ENCODE peak calls at places on chromosomes 6 and 20, in seven cellular contexts. U, A, V, W, K, L and Q are unnamed samples. For H3K36me3, the result is how much of the 10 kb centered on the place peaks cover.

GRCh38 chr20:38165089-38165965 is at the start of gene TGM2:
- DNase-seq in W (peak), L (peak), A (peak), K (peak), V (no peak), U (peak), Q (peak)

GRCh38 chr6:156109713-156110112 is 654.1 kb upstream of the NOX3 start:
- DNase-seq in U (no peak), V (no peak), L (no peak), K (no peak), W (no peak), A (no peak), Q (no peak)

GRCh38 chr20:63296411-63297299 is 3.7 kb downstream of the COL20A1 start:
- DNase-seq in U (peak), L (no peak), A (no peak), K (no peak), W (no peak), V (no peak), Q (no peak)

GRCh38 chr20:19015890-19016465 is 196.5 kb upstream of the SLC24A3 start:
- DNase-seq in K (no peak), A (peak), U (no peak), L (no peak), W (no peak), V (no peak), Q (no peak)

GRCh38 chr6:73648166-73648565 is 5.6 kb downstream of the SLC17A5 start:
- DNase-seq in U (no peak), K (no peak), A (no peak), V (no peak), W (no peak), L (no peak), Q (no peak)

GRCh38 chr20:37376791-37377190 is 30.9 kb downstream of the SRC start:
- DNase-seq in U (no peak), A (peak), K (no peak), V (no peak), W (no peak), L (no peak), Q (no peak)

GRCh38 chr6:53811746-53812145 is 16.9 kb downstream of the LRRC1 start:
- DNase-seq in A (no peak), K (no peak), V (no peak), U (no peak), W (no peak), L (no peak), Q (no peak)

GRCh38 chr6:21678990-21679389 is 85.4 kb downstream of the SOX4 start:
- DNase-seq in U (no peak), A (no peak), L (no peak), V (no peak), K (no peak), W (no peak), Q (no peak)

GRCh38 chr20:26167499-26167898 is 470.8 kb upstream of the ZNF337 start:
- DNase-seq in K (no peak), U (no peak), V (no peak), W (no peak), L (no peak), A (no peak), Q (no peak)

GRCh38 chr6:47634210-47635047 is 64.0 kb upstream of the ADGRF4 start:
- DNase-seq in U (peak), W (no peak), A (no peak), V (no peak), K (no peak), L (no peak), Q (no peak)

GRCh38 chr6:296151-297122 is 4.2 kb downstream of the DUSP22 start:
- DNase-seq in V (no peak), U (no peak), K (peak), A (no peak), W (peak), L (no peak), Q (peak)

GRCh38 chr20:1800777-1801176 is 94.4 kb upstream of the SIRPA start:
- DNase-seq in K (no peak), V (no peak), A (no peak), U (no peak), L (no peak), W (no peak), Q (no peak)

GRCh38 chr6:148441454-148441911 is 98.8 kb downstream of the SASH1 start:
- DNase-seq in W (no peak), L (no peak), A (no peak), V (no peak), U (no peak), K (no peak), Q (no peak)

GRCh38 chr6:106069478-106069877 is 16.7 kb upstream of the PRDM1 start:
- DNase-seq in W (no peak), K (peak), U (no peak), L (peak), V (peak), A (no peak), Q (no peak)

GRCh38 chr20:40997116-40997515 is 31.5 kb upstream of the TOP1 start:
- DNase-seq in K (no peak), W (no peak), U (no peak), A (no peak), L (no peak), V (no peak), Q (no peak)

GRCh38 chr6:108115598-108116058 is 41.1 kb upstream of the OSTM1 start:
- DNase-seq in K (no peak), A (peak), W (no peak), U (peak), V (no peak), L (peak), Q (no peak)

GRCh38 chr6:121998631-121999030 is 400.8 kb upstream of the HSF2 start:
- DNase-seq in U (no peak), V (no peak), W (no peak), A (no peak), K (no peak), L (no peak), Q (no peak)

GRCh38 chr6:47034919-47035318 is 7.2 kb downstream of the ADGRF1 start:
- DNase-seq in U (no peak), V (peak), L (no peak), W (peak), K (peak), A (no peak), Q (no peak)

GRCh38 chr6:143198312-143198711 is 137.6 kb downstream of the AIG1 start:
- DNase-seq in U (no peak), V (no peak), A (no peak), W (no peak), K (no peak), L (no peak), Q (no peak)

DNA sequence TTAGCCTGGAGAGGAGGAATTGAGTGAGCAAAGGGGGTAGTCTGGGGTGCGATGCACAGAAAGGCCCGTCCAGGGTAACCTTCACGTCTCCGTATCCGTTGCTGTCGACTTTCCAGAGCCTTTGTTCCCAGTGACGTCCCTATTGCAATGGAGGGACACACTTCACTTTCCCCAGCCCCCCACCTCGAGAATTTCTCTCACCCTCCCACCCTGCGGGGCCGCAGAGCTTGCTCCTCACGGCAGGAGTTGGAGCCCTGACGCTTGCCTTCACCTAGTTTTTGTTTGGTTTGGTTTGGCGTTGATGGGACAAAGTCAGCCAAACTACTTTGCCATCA is 633 bp upstream of the MOXD1 start:
- DNase-seq in A (no peak), K (no peak), V (no peak), U (peak), W (no peak), L (no peak), Q (no peak)
- H3K4me3 ChIP-seq in A (no peak), K (peak), V (peak), U (peak), W (no peak), L (peak), Q (peak)

DNA sequence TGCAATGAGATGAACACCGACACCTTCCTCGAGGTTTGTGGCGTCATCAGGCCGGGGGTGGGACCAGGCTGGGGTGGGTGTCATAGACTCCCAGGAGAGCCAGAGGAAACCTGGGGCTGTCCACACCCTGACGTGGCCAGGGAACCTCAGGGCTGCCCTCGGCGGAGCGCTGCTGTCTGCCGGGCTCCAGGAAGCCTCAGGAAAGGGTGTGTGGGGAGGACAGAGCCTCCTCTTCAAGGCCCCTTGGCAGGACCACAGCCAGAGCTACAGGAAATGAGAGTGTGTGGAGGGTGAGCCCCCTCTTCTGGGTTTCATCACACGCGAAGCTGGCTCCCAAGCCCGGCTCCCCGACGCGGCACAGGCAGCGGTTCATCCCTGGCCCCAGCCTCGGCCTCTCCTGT is 6.1 kb downstream of the NPEPL1 start:
- DNase-seq in K (no peak), U (peak), V (no peak), W (no peak), A (peak), L (no peak), Q (peak)
- H3K36me3 ChIP-seq in K (under half), U (under half), V (under half), W (half or more), A (under half), L (under half), Q (half or more)

DNA sequence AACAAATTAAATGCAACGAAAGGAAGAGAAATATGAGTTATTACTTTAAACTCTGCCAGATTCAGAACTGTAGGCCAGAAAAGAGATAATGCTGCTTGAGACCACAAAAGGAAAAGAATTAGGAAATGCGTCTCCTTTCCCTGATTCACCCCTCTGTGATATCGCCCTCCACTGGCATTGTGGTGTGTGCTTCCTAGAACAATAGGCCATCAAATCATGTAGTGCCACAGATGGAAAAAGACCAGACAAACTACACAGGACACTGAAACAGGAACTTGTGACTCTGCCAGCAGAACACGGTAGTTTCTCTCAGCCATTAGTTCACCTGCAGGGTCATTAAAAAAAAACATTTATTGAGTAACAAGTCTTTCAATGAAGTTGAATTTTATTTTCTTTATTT is 14.8 kb upstream of the LAMA4 start:
- DNase-seq in U (no peak), A (no peak), V (no peak), K (peak), W (no peak), L (no peak), Q (no peak)
- TF ChIP-seq CTCF in U (no peak), A (peak), V (no peak), K (peak), W (peak), L (no peak), Q (peak)

GRCh38 chr6:42821341-42821668 is 39.5 kb downstream of the BICRAL start:
- DNase-seq in K (no peak), V (no peak), U (no peak), W (no peak), L (no peak), A (no peak), Q (no peak)

GRCh38 chr6:42819803-42820508 is 38.1 kb downstream of the BICRAL start:
- DNase-seq in A (no peak), L (no peak), U (no peak), V (no peak), K (no peak), W (no peak), Q (no peak)

GRCh38 chr6:42818878-42819277 is 37.0 kb downstream of the BICRAL start:
- DNase-seq in U (no peak), W (no peak), A (no peak), V (no peak), L (no peak), K (no peak), Q (no peak)

GRCh38 chr6:42821846-42822245 is 40.0 kb downstream of the BICRAL start:
- DNase-seq in K (no peak), L (no peak), V (no peak), A (no peak), U (no peak), W (no peak), Q (no peak)

GRCh38 chr6:42820509-42821340 is 38.9 kb downstream of the BICRAL start:
- DNase-seq in W (peak), U (no peak), V (no peak), A (no peak), L (no peak), K (peak), Q (peak)
- H3K4me3 ChIP-seq in W (no peak), U (no peak), V (peak), A (no peak), L (peak), K (peak), Q (peak)

DNA sequence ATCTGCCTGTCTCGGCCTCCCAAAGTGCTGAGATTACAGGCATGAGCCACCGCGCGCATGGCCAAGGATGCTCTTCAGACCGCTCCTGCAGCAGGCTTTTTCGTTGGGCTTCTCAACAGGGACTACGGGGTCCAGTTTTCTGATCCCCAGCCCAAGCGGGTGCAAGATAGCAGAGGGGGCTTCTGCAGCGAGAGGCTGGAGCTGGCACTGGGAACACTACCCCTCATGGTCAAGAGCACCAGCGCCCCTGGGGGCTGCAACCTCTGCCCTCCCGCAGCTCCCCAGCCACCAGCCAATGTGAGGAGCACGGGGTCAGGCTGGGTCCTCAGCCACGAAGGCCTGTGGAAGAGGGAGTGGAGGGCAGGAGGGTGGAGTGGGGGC is 6.0 kb downstream of the CTSZ start:
- DNase-seq in L (no peak), U (no peak), W (no peak), K (no peak), V (no peak), A (peak), Q (no peak)
- H3K36me3 ChIP-seq in L (under half), U (under half), W (half or more), K (under half), V (under half), A (under half), Q (half or more)

DNA sequence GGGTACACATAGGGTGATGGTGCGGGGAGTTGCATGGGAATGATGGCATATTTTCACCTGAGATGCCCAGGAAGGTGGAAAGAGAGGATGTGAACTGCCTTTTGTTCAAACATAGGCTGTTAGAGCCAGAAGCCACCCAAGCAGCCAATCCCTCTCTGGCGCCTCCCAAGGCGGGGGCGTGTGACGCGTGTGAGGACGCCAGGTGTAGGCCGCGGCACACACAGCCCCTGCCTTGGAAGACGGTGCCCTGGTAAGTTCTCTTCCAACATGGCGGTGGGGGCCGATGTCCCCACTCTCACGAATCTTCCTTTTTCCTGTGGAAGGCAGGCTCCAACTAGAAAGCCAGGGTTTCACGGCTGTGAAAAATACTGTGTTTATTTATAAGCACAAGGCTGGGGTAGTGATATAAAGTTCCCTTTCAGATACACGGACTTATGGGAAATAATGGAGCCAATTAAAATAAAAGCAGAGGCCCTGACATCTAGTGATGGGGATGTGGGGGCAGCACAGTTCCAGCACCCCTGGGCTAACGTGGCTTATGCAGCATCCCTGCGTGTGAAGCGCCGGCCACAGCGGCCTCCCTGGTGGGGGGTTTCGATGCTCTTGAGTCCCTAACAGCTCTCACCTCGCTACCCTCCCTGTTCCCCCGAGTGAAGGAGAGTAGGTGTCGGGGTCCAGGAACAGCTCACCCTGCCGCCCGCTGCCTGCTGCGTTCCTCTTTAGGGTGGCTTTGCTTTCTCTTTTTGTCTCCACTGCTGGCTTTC is 28.3 kb downstream of the CDH4 start:
- DNase-seq in A (no peak), V (no peak), U (no peak), K (no peak), L (no peak), W (no peak), Q (no peak)
- TF ChIP-seq CTCF in A (no peak), V (no peak), U (no peak), K (no peak), L (no peak), W (no peak), Q (no peak)

GRCh38 chr6:135877666-135878065 is 26.2 kb downstream of the PDE7B start:
- DNase-seq in V (no peak), L (no peak), W (no peak), A (no peak), K (no peak), U (no peak), Q (no peak)

GRCh38 chr6:135876048-135876447 is 24.5 kb downstream of the PDE7B start:
- DNase-seq in L (no peak), U (peak), K (no peak), W (no peak), V (no peak), A (no peak), Q (no peak)

GRCh38 chr6:135884136-135884535 is 32.6 kb downstream of the PDE7B start:
- DNase-seq in W (no peak), V (no peak), U (no peak), K (no peak), A (no peak), L (no peak), Q (no peak)

GRCh38 chr6:135883045-135883444 is 31.5 kb downstream of the PDE7B start:
- DNase-seq in L (no peak), K (no peak), A (no peak), U (no peak), V (no peak), W (no peak), Q (no peak)

DNA sequence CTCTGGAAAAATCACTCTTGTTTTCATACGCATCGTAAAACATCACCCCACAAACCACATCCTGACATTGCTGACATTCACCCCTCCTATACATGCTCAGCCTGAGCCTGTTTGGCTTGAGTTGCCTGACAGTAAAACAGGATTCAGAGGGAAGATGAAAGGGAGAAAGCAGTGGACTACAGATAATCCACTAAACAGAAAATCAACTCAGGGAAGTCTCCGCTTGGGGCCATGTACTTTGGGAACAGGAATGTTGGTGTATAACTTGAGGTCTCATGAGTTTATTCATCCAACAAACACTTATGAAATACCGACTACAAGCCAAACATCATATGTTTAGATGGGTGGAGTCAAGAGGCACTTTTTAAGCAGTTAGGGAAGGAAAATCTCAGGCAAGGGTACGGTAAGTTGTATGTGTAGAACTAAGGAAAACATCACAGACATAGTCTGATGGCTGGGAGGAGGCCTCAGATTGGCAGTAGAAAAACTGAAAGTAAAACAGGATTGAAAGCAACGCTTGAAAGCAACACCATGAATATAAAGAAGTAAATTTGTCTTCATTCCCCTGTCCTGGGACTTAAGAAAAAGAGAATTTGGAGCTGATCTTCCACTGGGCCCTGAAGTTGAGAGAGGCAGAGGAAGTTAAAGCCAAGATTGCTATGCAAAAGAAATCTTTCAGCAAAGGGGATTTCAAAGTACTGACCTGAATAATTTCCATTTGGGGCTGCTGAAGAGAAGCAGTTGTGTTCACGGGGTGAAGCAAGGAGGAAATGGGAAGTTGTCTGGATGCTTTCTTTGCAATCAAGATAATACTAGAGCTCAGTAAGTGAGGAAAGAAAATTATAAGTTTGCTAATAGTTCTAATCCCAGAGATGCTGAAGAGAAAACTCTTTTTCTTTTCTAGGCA is 28.8 kb downstream of the PDE7B start:
- DNase-seq in U (no peak), V (no peak), L (no peak), A (no peak), K (no peak), W (no peak), Q (no peak)
- H3K4me3 ChIP-seq in U (peak), V (peak), L (peak), A (peak), K (peak), W (no peak), Q (peak)

DNA sequence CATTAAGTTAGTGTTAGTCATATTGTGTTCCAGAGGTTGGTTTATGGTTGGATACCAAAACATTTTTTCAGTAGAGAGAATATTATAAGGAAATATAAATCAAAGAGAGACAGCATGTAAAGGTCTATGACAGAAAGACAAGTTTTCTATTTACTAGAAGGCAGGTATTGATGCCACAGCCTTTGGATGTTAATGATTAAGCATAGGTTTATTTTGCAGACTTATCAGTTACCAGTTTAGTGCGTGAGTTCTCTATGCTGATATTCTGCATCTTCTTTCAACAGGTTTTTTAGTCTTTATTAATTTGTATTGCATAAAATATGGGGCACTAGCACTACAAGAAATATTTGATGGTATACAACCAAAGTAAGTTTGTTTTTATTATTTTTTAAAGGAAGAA is 45.6 kb downstream of the CSE1L start:
- DNase-seq in K (no peak), W (no peak), L (no peak), V (no peak), A (no peak), U (no peak), Q (no peak)
- H3K36me3 ChIP-seq in K (half or more), W (half or more), L (half or more), V (under half), A (under half), U (under half), Q (half or more)